ENCODE peak calls at places on chromosomes 12 and 14, in eight cellular contexts. S is stimulated activated effector memory CD8-positive, alpha-beta T cell treated with anti-CD3 and anti-CD28 coated beads, Interleukin-12 subunit alpha, Interleukin-12 subunit beta, amount 100 ng/mL, for 72 hours; U is NCI-H226; F is LoVo; V is type B pancreatic cell; E is skeletal muscle cell; Z is amniotic stem cell; W is hepatocyte. N is an unnamed sample.
A peak's percentile ranks its signal among the peaks of the same experiment; 100 is the strongest.

GRCh38 chr14:80705241-80705980 is 236.1 kb downstream of the CEP128 start:
- DNase-seq in Z (no peak), W (no peak), S (no peak), F (no peak), U (no peak), V (no peak), E (no peak), N (no peak)

GRCh38 chr12:87985069-87985675 is 44.0 kb downstream of the C12orf50 start:
- DNase-seq in W (no peak), S (no peak), V (no peak), U (no peak), Z (no peak), E (no peak), F (no peak), N (no peak)

GRCh38 chr14:76904740-76905569 is 78.7 kb downstream of the LRRC74A start:
- DNase-seq in V (no peak), S (peak; percentile 46), U (peak; percentile 95), F (peak; percentile 52), Z (peak; percentile 95), W (peak; percentile 82), E (peak; percentile 97), N (no peak)

GRCh38 chr12:71465794-71466193 is 26.2 kb downstream of the LGR5 start:
- DNase-seq in Z (no peak), F (no peak), W (no peak), U (no peak), E (no peak), S (no peak), V (no peak), N (no peak)

GRCh38 chr14:68685419-68686211 is 107.3 kb downstream of the ZFP36L1 start:
- DNase-seq in V (no peak), Z (no peak), W (peak; percentile 85), E (no peak), F (peak; percentile 53), U (peak; percentile 92), S (peak; percentile 37), N (no peak)

GRCh38 chr14:68808696-68809095 is 15.8 kb upstream of the ZFP36L1 start:
- DNase-seq in S (no peak), Z (no peak), F (no peak), U (no peak), W (no peak), V (peak; percentile 64), E (no peak), N (no peak)

GRCh38 chr12:95788637-95789036 is 1.9 kb downstream of the NTN4 start:
- DNase-seq in W (no peak), Z (no peak), U (peak; percentile 56), V (no peak), F (peak; percentile 56), S (no peak), E (no peak), N (no peak)

GRCh38 chr12:63905523-63905922 is 61.0 kb downstream of the SRGAP1 start:
- DNase-seq in V (no peak), E (no peak), Z (no peak), S (no peak), U (peak; percentile 58), W (no peak), F (no peak), N (no peak)

GRCh38 chr14:82422186-82422585 is 888.5 kb upstream of the SEL1L start:
- DNase-seq in W (no peak), Z (no peak), S (no peak), U (no peak), F (no peak), E (no peak), V (no peak), N (no peak)